ENCODE peak calls at places on chromosome 21, in four cellular contexts. One of them, this sample, is unnamed.

GRCh38 chr21:10464975-10465374 is 56.4 kb upstream of the TPTE start:
- DNase-seq in HepG2: no peak
- DNase-seq in K562: no peak
- DNase-seq in GM12878: no peak
- DNase-seq in this sample: no peak

GRCh38 chr21:34008618-34009017 is 64.8 kb upstream of the MRPS6 start:
- DNase-seq in GM12878: no peak
- DNase-seq in K562: peak; percentile 24
- DNase-seq in HepG2: no peak
- DNase-seq in this sample: peak; percentile 21

GRCh38 chr21:31279214-31279613 is 64.8 kb downstream of the TIAM1 start:
- DNase-seq in HepG2: no peak
- DNase-seq in K562: no peak
- DNase-seq in GM12878: no peak
- DNase-seq in this sample: no peak

GRCh38 chr21:31133243-31133830 is 95.1 kb upstream of the KRTAP19-8 start:
- DNase-seq in HepG2: no peak
- DNase-seq in GM12878: no peak
- DNase-seq in K562: no peak
- DNase-seq in this sample: no peak

GRCh38 chr21:31234936-31235335 is 109.1 kb downstream of the TIAM1 start:
- DNase-seq in HepG2: no peak
- DNase-seq in K562: no peak
- DNase-seq in GM12878: no peak
- DNase-seq in this sample: no peak

GRCh38 chr21:29604096-29604495 is 305.4 kb downstream of the BACH1 start:
- DNase-seq in K562: no peak
- DNase-seq in GM12878: no peak
- DNase-seq in HepG2: no peak
- DNase-seq in this sample: no peak

GRCh38 chr21:31903896-31904295 is 31.1 kb downstream of the HUNK start:
- DNase-seq in K562: no peak
- DNase-seq in HepG2: no peak
- DNase-seq in GM12878: no peak
- DNase-seq in this sample: no peak

GRCh38 chr21:31382060-31382459 is 38.0 kb upstream of the TIAM1 start:
- DNase-seq in HepG2: no peak
- DNase-seq in K562: peak; percentile 39
- DNase-seq in GM12878: no peak
- DNase-seq in this sample: no peak

GRCh38 chr21:36460866-36461265 is 19.1 kb downstream of the CLDN14 start:
- DNase-seq in GM12878: no peak
- DNase-seq in HepG2: no peak
- DNase-seq in K562: no peak
- DNase-seq in this sample: no peak

GRCh38 chr21:28587748-28588147 is 404.9 kb downstream of the LTN1 start:
- DNase-seq in GM12878: no peak
- DNase-seq in HepG2: no peak
- DNase-seq in K562: no peak
- DNase-seq in this sample: no peak

GRCh38 chr21:18620421-18620820 is 216.8 kb upstream of the TMPRSS15 start:
- DNase-seq in HepG2: no peak
- DNase-seq in GM12878: no peak
- DNase-seq in K562: no peak
- DNase-seq in this sample: no peak

GRCh38 chr21:15122241-15122640 is 57.4 kb upstream of the NRIP1 start:
- DNase-seq in HepG2: peak; percentile 57
- DNase-seq in K562: no peak
- DNase-seq in GM12878: no peak
- DNase-seq in this sample: no peak

GRCh38 chr21:32728455-32729237 is 833 bp upstream of the SYNJ1 start:
- DNase-seq in HepG2: no peak
- DNase-seq in K562: no peak
- DNase-seq in GM12878: no peak
- DNase-seq in this sample: no peak

GRCh38 chr21:21096956-21097355 is 98.7 kb downstream of the NCAM2 start:
- DNase-seq in GM12878: no peak
- DNase-seq in HepG2: no peak
- DNase-seq in K562: no peak
- DNase-seq in this sample: no peak

GRCh38 chr21:17925000-17925610 is 105.9 kb upstream of the C21orf91 start:
- DNase-seq in K562: peak; percentile 76
- DNase-seq in HepG2: peak; percentile 63
- DNase-seq in GM12878: peak; percentile 33
- DNase-seq in this sample: peak; percentile 87

GRCh38 chr21:29340228-29340627 is 41.5 kb downstream of the BACH1 start:
- DNase-seq in K562: no peak
- DNase-seq in GM12878: no peak
- DNase-seq in HepG2: no peak
- DNase-seq in this sample: no peak

DNA sequence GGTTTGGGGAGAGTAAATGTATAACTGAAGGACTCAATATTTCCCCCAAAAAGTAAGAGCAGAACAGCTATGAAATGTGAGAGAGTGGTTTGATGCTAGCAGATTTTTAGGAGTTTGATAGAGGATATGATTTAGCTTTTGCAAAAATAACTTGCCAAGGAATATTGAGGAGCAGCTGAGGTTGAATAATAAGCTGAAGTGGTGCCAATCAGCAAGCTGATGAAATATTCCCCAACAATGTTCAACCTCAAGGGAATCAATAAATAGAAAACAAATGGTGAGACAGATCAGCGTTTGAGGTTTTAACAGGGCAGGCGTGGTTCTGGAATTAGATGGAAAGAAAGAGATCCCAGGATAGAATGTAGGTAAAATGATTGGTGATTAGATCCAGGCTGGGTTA is 413.4 kb upstream of the ADAMTS5 start:
- DNase-seq in HepG2: no peak
- DNase-seq in GM12878: no peak
- DNase-seq in K562: no peak
- DNase-seq in this sample: no peak
- TF ChIP-seq POLR2AphosphoS5 in HepG2: no peak
- TF ChIP-seq POLR2AphosphoS5 in GM12878: no peak
- TF ChIP-seq POLR2AphosphoS5 in K562: no peak
- TF ChIP-seq POLR2AphosphoS5 in this sample: no peak

GRCh38 chr21:38596264-38597042 is 98.2 kb upstream of the ERG start:
- DNase-seq in HepG2: peak; percentile 12
- DNase-seq in GM12878: no peak
- DNase-seq in K562: no peak
- DNase-seq in this sample: no peak

GRCh38 chr21:38598413-38598812 is 100.1 kb upstream of the ERG start:
- DNase-seq in K562: no peak
- DNase-seq in HepG2: no peak
- DNase-seq in GM12878: no peak
- DNase-seq in this sample: no peak

GRCh38 chr21:38599381-38599975 is 101.2 kb upstream of the ERG start:
- DNase-seq in GM12878: no peak
- DNase-seq in K562: no peak
- DNase-seq in HepG2: no peak
- DNase-seq in this sample: no peak

GRCh38 chr21:38600106-38600505 is 101.8 kb upstream of the ERG start:
- DNase-seq in K562: no peak
- DNase-seq in GM12878: no peak
- DNase-seq in HepG2: no peak
- DNase-seq in this sample: no peak

GRCh38 chr21:38597436-38597835 is 99.2 kb upstream of the ERG start:
- DNase-seq in HepG2: no peak
- DNase-seq in GM12878: no peak
- DNase-seq in K562: no peak
- DNase-seq in this sample: no peak
- TF ChIP-seq JUNB in HepG2: no peak
- TF ChIP-seq JUNB in GM12878: no peak
- TF ChIP-seq JUNB in K562: no peak
- TF ChIP-seq JUNB in this sample: no peak

DNA sequence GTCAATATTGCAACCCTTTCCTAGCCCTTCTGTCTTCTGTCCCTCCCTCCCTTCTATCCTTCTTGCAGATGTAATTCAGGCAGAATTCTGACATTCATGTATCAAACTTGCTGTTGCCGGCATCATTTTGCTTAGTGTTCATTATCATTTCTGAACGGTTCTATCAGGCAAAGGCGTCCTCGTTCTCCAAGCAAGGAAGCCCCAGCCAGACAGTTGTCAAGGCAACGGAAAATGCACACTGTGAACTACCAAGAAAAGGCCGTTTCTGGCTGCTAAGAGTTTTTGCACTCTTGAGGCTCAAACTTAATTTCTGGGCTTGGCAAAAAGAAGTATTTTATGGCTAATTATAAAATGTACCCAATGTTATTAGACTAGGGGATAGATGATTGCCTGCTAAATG is 164.8 kb upstream of the KCNJ15 start:
- DNase-seq in K562: peak; percentile 55
- DNase-seq in HepG2: no peak
- DNase-seq in GM12878: no peak
- DNase-seq in this sample: no peak
- TF ChIP-seq POLR2AphosphoS5 in K562: no peak
- TF ChIP-seq POLR2AphosphoS5 in HepG2: no peak
- TF ChIP-seq POLR2AphosphoS5 in GM12878: no peak
- TF ChIP-seq POLR2AphosphoS5 in this sample: no peak

GRCh38 chr21:25005388-25005787 is 601.9 kb downstream of the MRPL39 start:
- DNase-seq in K562: no peak
- DNase-seq in HepG2: no peak
- DNase-seq in GM12878: no peak
- DNase-seq in this sample: no peak
- TF ChIP-seq JUNB in K562: no peak
- TF ChIP-seq JUNB in HepG2: no peak
- TF ChIP-seq JUNB in GM12878: no peak
- TF ChIP-seq JUNB in this sample: no peak

GRCh38 chr21:41425954-41426655 is at the start of gene MX1:
- DNase-seq in K562: no peak
- DNase-seq in GM12878: peak; percentile 61
- DNase-seq in HepG2: peak; percentile 16
- DNase-seq in this sample: peak; percentile 75

GRCh38 chr21:41428311-41428710 is 2.3 kb downstream of the MX1 start:
- DNase-seq in K562: no peak
- DNase-seq in HepG2: no peak
- DNase-seq in GM12878: no peak
- DNase-seq in this sample: no peak

GRCh38 chr21:41425588-41425953 is 468 bp upstream of the MX1 start:
- DNase-seq in HepG2: no peak
- DNase-seq in K562: no peak
- DNase-seq in GM12878: no peak
- DNase-seq in this sample: no peak

GRCh38 chr21:41427556-41427955 is 1.5 kb downstream of the MX1 start:
- DNase-seq in K562: no peak
- DNase-seq in GM12878: no peak
- DNase-seq in HepG2: no peak
- DNase-seq in this sample: no peak

GRCh38 chr21:41426656-41427311 is 745 bp downstream of the MX1 start:
- DNase-seq in K562: no peak
- DNase-seq in GM12878: no peak
- DNase-seq in HepG2: no peak
- DNase-seq in this sample: peak; percentile 51
- TF ChIP-seq POLR2AphosphoS5 in K562: no peak
- TF ChIP-seq POLR2AphosphoS5 in GM12878: peak; percentile 82
- TF ChIP-seq POLR2AphosphoS5 in HepG2: no peak
- TF ChIP-seq POLR2AphosphoS5 in this sample: no peak

GRCh38 chr21:35113064-35113463 is 64.0 kb upstream of the RUNX1 start:
- DNase-seq in GM12878: no peak
- DNase-seq in K562: peak; percentile 43
- DNase-seq in HepG2: no peak
- DNase-seq in this sample: no peak

GRCh38 chr21:35108887-35109286 is 59.8 kb upstream of the RUNX1 start:
- DNase-seq in HepG2: no peak
- DNase-seq in GM12878: no peak
- DNase-seq in K562: no peak
- DNase-seq in this sample: no peak

GRCh38 chr21:35106246-35106835 is 57.2 kb upstream of the RUNX1 start:
- DNase-seq in K562: peak; percentile 97
- DNase-seq in HepG2: no peak
- DNase-seq in GM12878: no peak
- DNase-seq in this sample: no peak

GRCh38 chr21:35107520-35107919 is 58.4 kb upstream of the RUNX1 start:
- DNase-seq in GM12878: no peak
- DNase-seq in HepG2: no peak
- DNase-seq in K562: no peak
- DNase-seq in this sample: no peak

GRCh38 chr21:35111531-35111930 is 62.4 kb upstream of the RUNX1 start:
- DNase-seq in HepG2: no peak
- DNase-seq in GM12878: no peak
- DNase-seq in K562: no peak
- DNase-seq in this sample: no peak
- TF ChIP-seq JUNB in HepG2: no peak
- TF ChIP-seq JUNB in GM12878: no peak
- TF ChIP-seq JUNB in K562: no peak
- TF ChIP-seq JUNB in this sample: no peak

DNA sequence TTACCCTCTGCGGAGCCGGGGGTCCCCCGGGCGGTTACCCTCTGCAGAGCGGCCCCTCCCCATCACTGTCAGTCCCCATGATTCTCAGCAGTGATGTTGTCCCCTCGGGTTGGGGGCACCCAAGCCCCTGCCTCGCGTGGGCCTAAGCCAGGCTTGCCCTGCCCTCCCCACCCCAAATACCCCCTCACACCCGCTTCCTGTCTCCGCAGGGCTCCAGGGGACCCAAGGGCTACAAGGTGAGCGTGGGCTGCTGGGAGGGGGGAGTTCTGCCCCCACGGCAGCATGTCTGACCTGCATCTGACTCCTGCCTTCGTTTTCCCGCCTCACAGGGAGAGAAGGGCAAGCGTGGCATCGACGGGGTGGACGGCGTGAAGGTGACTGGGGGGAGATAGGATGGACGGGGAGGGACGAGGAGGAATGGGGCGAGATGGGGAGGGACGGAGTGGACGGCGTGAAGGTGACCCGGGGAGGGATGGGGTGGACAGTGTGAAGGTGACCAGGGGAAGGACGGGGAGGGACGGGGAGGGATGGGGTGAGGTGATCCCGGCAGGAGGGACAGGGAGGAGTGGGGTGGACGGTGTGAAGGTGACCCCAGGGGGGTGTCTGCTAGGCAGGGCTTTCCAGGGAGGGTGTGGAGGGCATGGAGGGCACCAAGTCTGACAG is 8.6 kb downstream of the COL6A1 start:
- DNase-seq in GM12878: no peak
- DNase-seq in HepG2: no peak
- DNase-seq in K562: no peak
- DNase-seq in this sample: no peak
- TF ChIP-seq POLR2AphosphoS5 in GM12878: no peak
- TF ChIP-seq POLR2AphosphoS5 in HepG2: no peak
- TF ChIP-seq POLR2AphosphoS5 in K562: no peak
- TF ChIP-seq POLR2AphosphoS5 in this sample: no peak

GRCh38 chr21:26842976-26843911 is 2.0 kb downstream of the ADAMTS1 start:
- DNase-seq in K562: no peak
- DNase-seq in HepG2: no peak
- DNase-seq in GM12878: no peak
- DNase-seq in this sample: peak; percentile 83
- TF ChIP-seq JUNB in K562: no peak
- TF ChIP-seq JUNB in HepG2: no peak
- TF ChIP-seq JUNB in GM12878: no peak
- TF ChIP-seq JUNB in this sample: no peak

GRCh38 chr21:37502947-37503346 is 136.4 kb downstream of the DYRK1A start:
- DNase-seq in K562: no peak
- DNase-seq in GM12878: no peak
- DNase-seq in HepG2: no peak
- DNase-seq in this sample: no peak

GRCh38 chr21:37498664-37499063 is 132.1 kb downstream of the DYRK1A start:
- DNase-seq in GM12878: no peak
- DNase-seq in HepG2: no peak
- DNase-seq in K562: no peak
- DNase-seq in this sample: peak; percentile 25

GRCh38 chr21:37496972-37497371 is 130.4 kb downstream of the DYRK1A start:
- DNase-seq in HepG2: no peak
- DNase-seq in GM12878: no peak
- DNase-seq in K562: no peak
- DNase-seq in this sample: peak; percentile 15
- TF ChIP-seq POLR2AphosphoS5 in HepG2: no peak
- TF ChIP-seq POLR2AphosphoS5 in GM12878: no peak
- TF ChIP-seq POLR2AphosphoS5 in K562: no peak
- TF ChIP-seq POLR2AphosphoS5 in this sample: no peak